ENCODE peak calls at places on chromosomes 16 and 17, in eight cellular contexts. One of them, this sample, is unnamed.

GRCh38 chr16:28210979-28211505 is 723 bp downstream of the XPO6 start:
- DNase-seq in CD8-positive, alpha-beta T cell: peak; percentile 76
- DNase-seq in A549: peak; percentile 60
- DNase-seq in gastrocnemius medialis: peak; percentile 57
- DNase-seq in heart left ventricle: peak; percentile 81
- DNase-seq in cardiac muscle cell: peak; percentile 69
- DNase-seq in adipocyte: peak; percentile 87
- DNase-seq in lower lobe of right lung: peak; percentile 78
- DNase-seq in this sample: peak; percentile 58

GRCh38 chr16:10373556-10373955 is 12.3 kb upstream of the ATF7IP2 start:
- DNase-seq in CD8-positive, alpha-beta T cell: no peak
- DNase-seq in A549: no peak
- DNase-seq in gastrocnemius medialis: no peak
- DNase-seq in heart left ventricle: no peak
- DNase-seq in cardiac muscle cell: no peak
- DNase-seq in adipocyte: no peak
- DNase-seq in lower lobe of right lung: no peak
- DNase-seq in this sample: no peak

GRCh38 chr16:74896389-74897370 is 88.2 kb downstream of the WDR59 start:
- DNase-seq in CD8-positive, alpha-beta T cell: no peak
- DNase-seq in A549: peak; percentile 60
- DNase-seq in gastrocnemius medialis: no peak
- DNase-seq in heart left ventricle: no peak
- DNase-seq in cardiac muscle cell: no peak
- DNase-seq in adipocyte: peak; percentile 65
- DNase-seq in lower lobe of right lung: no peak
- DNase-seq in this sample: no peak

GRCh38 chr17:71052971-71053370 is 883.6 kb downstream of the KCNJ2 start:
- DNase-seq in CD8-positive, alpha-beta T cell: no peak
- DNase-seq in A549: no peak
- DNase-seq in gastrocnemius medialis: no peak
- DNase-seq in heart left ventricle: no peak
- DNase-seq in cardiac muscle cell: no peak
- DNase-seq in adipocyte: no peak
- DNase-seq in lower lobe of right lung: no peak
- DNase-seq in this sample: no peak

GRCh38 chr16:25151996-25152395 is 40.5 kb downstream of the LCMT1 start:
- DNase-seq in CD8-positive, alpha-beta T cell: no peak
- DNase-seq in A549: no peak
- DNase-seq in gastrocnemius medialis: no peak
- DNase-seq in heart left ventricle: no peak
- DNase-seq in cardiac muscle cell: no peak
- DNase-seq in adipocyte: peak; percentile 59
- DNase-seq in lower lobe of right lung: no peak
- DNase-seq in this sample: no peak

GRCh38 chr17:48825446-48826381 is 5.1 kb upstream of the CALCOCO2 start:
- DNase-seq in CD8-positive, alpha-beta T cell: no peak
- DNase-seq in A549: no peak
- DNase-seq in gastrocnemius medialis: no peak
- DNase-seq in heart left ventricle: no peak
- DNase-seq in cardiac muscle cell: no peak
- DNase-seq in adipocyte: no peak
- DNase-seq in lower lobe of right lung: no peak
- DNase-seq in this sample: no peak

GRCh38 chr16:19879241-19879792 is 5.3 kb downstream of the GPRC5B start:
- DNase-seq in CD8-positive, alpha-beta T cell: no peak
- DNase-seq in A549: no peak
- DNase-seq in gastrocnemius medialis: peak; percentile 63
- DNase-seq in heart left ventricle: peak; percentile 54
- DNase-seq in cardiac muscle cell: peak; percentile 41
- DNase-seq in adipocyte: no peak
- DNase-seq in lower lobe of right lung: no peak
- DNase-seq in this sample: no peak

GRCh38 chr16:65314246-65315003 is 192.6 kb upstream of the CDH11 start:
- DNase-seq in CD8-positive, alpha-beta T cell: no peak
- DNase-seq in A549: no peak
- DNase-seq in gastrocnemius medialis: no peak
- DNase-seq in heart left ventricle: no peak
- DNase-seq in cardiac muscle cell: no peak
- DNase-seq in adipocyte: peak; percentile 52
- DNase-seq in lower lobe of right lung: no peak
- DNase-seq in this sample: no peak

GRCh38 chr17:19415311-19415710 is 4.3 kb downstream of the RNF112 start:
- DNase-seq in CD8-positive, alpha-beta T cell: no peak
- DNase-seq in A549: no peak
- DNase-seq in gastrocnemius medialis: no peak
- DNase-seq in heart left ventricle: no peak
- DNase-seq in cardiac muscle cell: no peak
- DNase-seq in adipocyte: no peak
- DNase-seq in lower lobe of right lung: no peak
- DNase-seq in this sample: no peak

GRCh38 chr17:31155208-31155810 is 60.5 kb downstream of the NF1 start:
- DNase-seq in CD8-positive, alpha-beta T cell: no peak
- DNase-seq in A549: no peak
- DNase-seq in gastrocnemius medialis: no peak
- DNase-seq in heart left ventricle: no peak
- DNase-seq in cardiac muscle cell: no peak
- DNase-seq in adipocyte: peak; percentile 52
- DNase-seq in lower lobe of right lung: no peak
- DNase-seq in this sample: no peak

GRCh38 chr16:28012031-28012445 is 51.5 kb downstream of the GSG1L start:
- DNase-seq in CD8-positive, alpha-beta T cell: no peak
- DNase-seq in A549: no peak
- DNase-seq in gastrocnemius medialis: no peak
- DNase-seq in heart left ventricle: no peak
- DNase-seq in cardiac muscle cell: peak; percentile 8
- DNase-seq in adipocyte: peak; percentile 44
- DNase-seq in lower lobe of right lung: no peak
- DNase-seq in this sample: no peak

GRCh38 chr17:58331815-58332719 is 3.5 kb upstream of the TSPOAP1 start:
- DNase-seq in CD8-positive, alpha-beta T cell: peak; percentile 97
- DNase-seq in A549: no peak
- DNase-seq in gastrocnemius medialis: no peak
- DNase-seq in heart left ventricle: peak; percentile 67
- DNase-seq in cardiac muscle cell: no peak
- DNase-seq in adipocyte: no peak
- DNase-seq in lower lobe of right lung: peak; percentile 91
- DNase-seq in this sample: peak; percentile 66

GRCh38 chr17:7080445-7081041 is 492 bp upstream of the CLEC10A start:
- DNase-seq in CD8-positive, alpha-beta T cell: no peak
- DNase-seq in A549: no peak
- DNase-seq in gastrocnemius medialis: peak; percentile 45
- DNase-seq in heart left ventricle: peak; percentile 61
- DNase-seq in cardiac muscle cell: no peak
- DNase-seq in adipocyte: no peak
- DNase-seq in lower lobe of right lung: peak; percentile 33
- DNase-seq in this sample: no peak

GRCh38 chr17:50559674-50560184 is 786 bp upstream of the CACNA1G start:
- DNase-seq in CD8-positive, alpha-beta T cell: no peak
- DNase-seq in A549: peak; percentile 95
- DNase-seq in gastrocnemius medialis: no peak
- DNase-seq in heart left ventricle: peak; percentile 60
- DNase-seq in cardiac muscle cell: peak; percentile 81
- DNase-seq in adipocyte: peak; percentile 77
- DNase-seq in lower lobe of right lung: peak; percentile 68
- DNase-seq in this sample: peak; percentile 63

GRCh38 chr16:81671738-81672597 is 107.1 kb upstream of the PLCG2 start:
- DNase-seq in CD8-positive, alpha-beta T cell: no peak
- DNase-seq in A549: no peak
- DNase-seq in gastrocnemius medialis: no peak
- DNase-seq in heart left ventricle: no peak
- DNase-seq in cardiac muscle cell: no peak
- DNase-seq in adipocyte: no peak
- DNase-seq in lower lobe of right lung: no peak
- DNase-seq in this sample: no peak

GRCh38 chr16:65658339-65659275 is 536.7 kb upstream of the CDH11 start:
- DNase-seq in CD8-positive, alpha-beta T cell: no peak
- DNase-seq in A549: no peak
- DNase-seq in gastrocnemius medialis: no peak
- DNase-seq in heart left ventricle: peak; percentile 66
- DNase-seq in cardiac muscle cell: no peak
- DNase-seq in adipocyte: peak; percentile 74
- DNase-seq in lower lobe of right lung: no peak
- DNase-seq in this sample: no peak

GRCh38 chr17:17723354-17724261 is 42.4 kb downstream of the RAI1 start:
- DNase-seq in CD8-positive, alpha-beta T cell: no peak
- DNase-seq in A549: no peak
- DNase-seq in gastrocnemius medialis: no peak
- DNase-seq in heart left ventricle: no peak
- DNase-seq in cardiac muscle cell: peak; percentile 83
- DNase-seq in adipocyte: peak; percentile 82
- DNase-seq in lower lobe of right lung: no peak
- DNase-seq in this sample: no peak

GRCh38 chr17:73371285-73371684 is 59.5 kb upstream of the CDC42EP4 start:
- DNase-seq in CD8-positive, alpha-beta T cell: no peak
- DNase-seq in A549: peak; percentile 44
- DNase-seq in gastrocnemius medialis: no peak
- DNase-seq in heart left ventricle: no peak
- DNase-seq in cardiac muscle cell: no peak
- DNase-seq in adipocyte: peak; percentile 61
- DNase-seq in lower lobe of right lung: no peak
- DNase-seq in this sample: no peak

GRCh38 chr16:12027091-12027490 is 50.6 kb downstream of the SNX29 start:
- DNase-seq in CD8-positive, alpha-beta T cell: peak; percentile 48
- DNase-seq in A549: no peak
- DNase-seq in gastrocnemius medialis: no peak
- DNase-seq in heart left ventricle: no peak
- DNase-seq in cardiac muscle cell: no peak
- DNase-seq in adipocyte: no peak
- DNase-seq in lower lobe of right lung: no peak
- DNase-seq in this sample: no peak

GRCh38 chr17:49210158-49211029 is at the start of the genes ABI3 and GNGT2:
- DNase-seq in CD8-positive, alpha-beta T cell: peak; percentile 77
- DNase-seq in A549: no peak
- DNase-seq in gastrocnemius medialis: no peak
- DNase-seq in heart left ventricle: peak; percentile 63
- DNase-seq in cardiac muscle cell: no peak
- DNase-seq in adipocyte: no peak
- DNase-seq in lower lobe of right lung: peak; percentile 59
- DNase-seq in this sample: peak; percentile 91

GRCh38 chr16:11575223-11575589 is 11.5 kb downstream of the LITAF start:
- DNase-seq in CD8-positive, alpha-beta T cell: no peak
- DNase-seq in A549: no peak
- DNase-seq in gastrocnemius medialis: no peak
- DNase-seq in heart left ventricle: no peak
- DNase-seq in cardiac muscle cell: no peak
- DNase-seq in adipocyte: no peak
- DNase-seq in lower lobe of right lung: no peak
- DNase-seq in this sample: no peak

GRCh38 chr17:896439-896838 is 83.1 kb downstream of the NXN start:
- DNase-seq in CD8-positive, alpha-beta T cell: no peak
- DNase-seq in A549: no peak
- DNase-seq in gastrocnemius medialis: no peak
- DNase-seq in heart left ventricle: no peak
- DNase-seq in cardiac muscle cell: no peak
- DNase-seq in adipocyte: no peak
- DNase-seq in lower lobe of right lung: no peak
- DNase-seq in this sample: no peak
- H3K4me3 ChIP-seq in CD8-positive, alpha-beta T cell: no peak overlapping the region
- H3K4me3 ChIP-seq in A549: no peak overlapping the region
- H3K4me3 ChIP-seq in gastrocnemius medialis: peak overlapping the region; percentile 18
- H3K4me3 ChIP-seq in heart left ventricle: peak overlapping the region; percentile 10
- H3K4me3 ChIP-seq in cardiac muscle cell: no peak overlapping the region
- H3K4me3 ChIP-seq in adipocyte: peak overlapping the region; percentile 31
- H3K4me3 ChIP-seq in lower lobe of right lung: peak overlapping the region; percentile 34
- H3K4me3 ChIP-seq in this sample: no peak overlapping the region

DNA sequence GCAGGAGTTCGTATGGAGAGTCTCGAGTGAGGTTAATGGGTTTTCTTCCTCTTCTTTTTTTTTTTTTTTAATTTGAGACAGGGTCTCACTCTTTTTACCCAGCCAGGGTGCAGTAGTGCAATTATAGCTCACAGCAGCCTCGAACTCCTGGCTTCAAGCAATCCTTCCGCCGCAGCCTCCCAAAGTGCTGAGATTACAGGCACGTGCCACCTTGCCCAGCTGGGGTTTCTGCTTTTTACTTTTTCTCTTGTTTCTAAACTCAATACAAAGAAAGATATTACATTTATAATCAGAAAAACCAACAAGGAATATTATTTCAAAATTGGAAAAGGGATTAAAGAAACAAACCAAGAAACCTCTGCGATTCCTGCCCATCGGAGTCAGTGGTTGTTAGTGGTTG is 175.9 kb downstream of the SEC14L1 start:
- DNase-seq in CD8-positive, alpha-beta T cell: no peak
- DNase-seq in A549: no peak
- DNase-seq in gastrocnemius medialis: no peak
- DNase-seq in heart left ventricle: no peak
- DNase-seq in cardiac muscle cell: no peak
- DNase-seq in adipocyte: no peak
- DNase-seq in lower lobe of right lung: no peak
- DNase-seq in this sample: no peak
- H3K4me1 ChIP-seq in CD8-positive, alpha-beta T cell: peaks cover 19% of the 10 kb centered on the region
- H3K4me1 ChIP-seq in A549: peaks cover 58% of the 10 kb centered on the region
- H3K4me1 ChIP-seq in gastrocnemius medialis: peaks cover 36% of the 10 kb centered on the region
- H3K4me1 ChIP-seq in heart left ventricle: peaks cover 55% of the 10 kb centered on the region
- H3K4me1 ChIP-seq in cardiac muscle cell: peaks cover 27% of the 10 kb centered on the region
- H3K4me1 ChIP-seq in adipocyte: peaks cover 50% of the 10 kb centered on the region
- H3K4me1 ChIP-seq in lower lobe of right lung: peaks cover 48% of the 10 kb centered on the region
- H3K4me1 ChIP-seq in this sample: no peaks in the 10 kb centered on the region

DNA sequence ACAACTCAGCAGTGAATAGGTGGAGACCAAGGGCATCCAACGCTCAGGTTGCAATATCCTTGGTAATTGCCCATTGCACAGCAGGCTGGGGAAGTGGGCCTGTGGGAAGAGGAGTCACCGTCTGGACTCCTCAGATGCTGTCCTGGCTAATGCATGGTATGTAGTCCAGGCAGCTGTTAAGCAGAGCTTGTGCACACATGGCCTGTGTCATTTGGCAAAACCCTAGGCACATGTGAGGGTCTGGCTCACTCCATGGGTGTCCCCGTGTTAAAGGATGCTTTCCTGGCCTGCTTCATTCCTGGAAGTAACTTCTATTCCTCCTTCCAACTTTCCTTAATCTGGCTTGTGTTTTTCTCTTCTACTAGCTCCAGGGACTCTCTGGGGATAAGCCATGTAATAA is 378.0 kb upstream of the CA10 start:
- DNase-seq in CD8-positive, alpha-beta T cell: no peak
- DNase-seq in A549: no peak
- DNase-seq in gastrocnemius medialis: no peak
- DNase-seq in heart left ventricle: peak; percentile 25
- DNase-seq in cardiac muscle cell: no peak
- DNase-seq in adipocyte: no peak
- DNase-seq in lower lobe of right lung: no peak
- DNase-seq in this sample: no peak
- H3K9me3 ChIP-seq in CD8-positive, alpha-beta T cell: no peaks in the 10 kb centered on the region
- H3K9me3 ChIP-seq in A549: no peaks in the 10 kb centered on the region
- H3K9me3 ChIP-seq in gastrocnemius medialis: no peaks in the 10 kb centered on the region
- H3K9me3 ChIP-seq in heart left ventricle: no peaks in the 10 kb centered on the region
- H3K9me3 ChIP-seq in cardiac muscle cell: no peaks in the 10 kb centered on the region
- H3K9me3 ChIP-seq in adipocyte: no peaks in the 10 kb centered on the region
- H3K9me3 ChIP-seq in lower lobe of right lung: no peaks in the 10 kb centered on the region
- H3K9me3 ChIP-seq in this sample: no peaks in the 10 kb centered on the region

DNA sequence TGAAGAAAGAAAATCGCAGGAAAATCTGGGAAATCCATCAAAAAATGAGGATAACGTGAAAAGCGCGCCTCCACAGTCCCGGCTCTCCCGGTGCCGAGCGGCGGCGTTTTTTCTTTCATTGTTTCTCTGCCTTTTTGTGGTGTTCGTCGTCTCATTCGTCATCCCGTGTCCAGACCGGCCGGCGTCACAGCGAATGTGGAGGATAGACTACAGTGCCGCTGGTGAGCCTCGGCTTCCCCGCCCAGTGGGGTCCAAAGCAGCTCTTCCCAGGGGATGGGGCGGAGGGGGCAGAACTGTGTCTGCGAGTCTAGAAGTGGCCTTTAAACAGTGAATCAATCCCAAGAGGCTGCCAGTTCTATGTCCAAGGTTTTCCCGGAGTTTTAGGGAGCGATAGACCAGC is 19.8 kb downstream of the FAM234A start:
- DNase-seq in CD8-positive, alpha-beta T cell: no peak
- DNase-seq in A549: no peak
- DNase-seq in gastrocnemius medialis: no peak
- DNase-seq in heart left ventricle: no peak
- DNase-seq in cardiac muscle cell: no peak
- DNase-seq in adipocyte: no peak
- DNase-seq in lower lobe of right lung: no peak
- DNase-seq in this sample: no peak
- H3K4me3 ChIP-seq in CD8-positive, alpha-beta T cell: no peak overlapping the region
- H3K4me3 ChIP-seq in A549: no peak overlapping the region
- H3K4me3 ChIP-seq in gastrocnemius medialis: no peak overlapping the region
- H3K4me3 ChIP-seq in heart left ventricle: no peak overlapping the region
- H3K4me3 ChIP-seq in cardiac muscle cell: no peak overlapping the region
- H3K4me3 ChIP-seq in adipocyte: no peak overlapping the region
- H3K4me3 ChIP-seq in lower lobe of right lung: no peak overlapping the region
- H3K4me3 ChIP-seq in this sample: no peak overlapping the region

This sample was measured in Peyer's patch.